ENCODE peak calls at places on chromosome 3, in six cellular contexts. One of them, this sample, is unnamed.

GRCh38 chr3:130895690-130896089 is 1.8 kb downstream of the ATP2C1 start:
- DNase-seq in right lobe of liver: no peak
- DNase-seq in breast epithelium: no peak
- DNase-seq in GM03348: no peak
- DNase-seq in NT2/D1: no peak
- DNase-seq in IMR-90: no peak
- DNase-seq in this sample: no peak

GRCh38 chr3:111963424-111963823 is 15.4 kb upstream of the ABHD10 start:
- DNase-seq in right lobe of liver: no peak
- DNase-seq in IMR-90: peak
- DNase-seq in NT2/D1: no peak
- DNase-seq in breast epithelium: no peak
- DNase-seq in GM03348: peak
- DNase-seq in this sample: peak

GRCh38 chr3:184284696-184285095 is 8.9 kb downstream of the ECE2 start:
- DNase-seq in NT2/D1: peak
- DNase-seq in GM03348: peak
- DNase-seq in breast epithelium: no peak
- DNase-seq in IMR-90: peak
- DNase-seq in right lobe of liver: peak
- DNase-seq in this sample: peak

GRCh38 chr3:18425641-18426403 is 683 bp upstream of the SATB1 start:
- DNase-seq in right lobe of liver: peak
- DNase-seq in breast epithelium: peak
- DNase-seq in IMR-90: no peak
- DNase-seq in GM03348: peak
- DNase-seq in NT2/D1: no peak
- DNase-seq in this sample: no peak

GRCh38 chr3:88188436-88188835 is 38.7 kb downstream of the C3orf38 start:
- DNase-seq in NT2/D1: no peak
- DNase-seq in GM03348: no peak
- DNase-seq in right lobe of liver: no peak
- DNase-seq in IMR-90: no peak
- DNase-seq in breast epithelium: no peak
- DNase-seq in this sample: peak

GRCh38 chr3:158050461-158050860 is 55.8 kb downstream of the SHOX2 start:
- DNase-seq in right lobe of liver: no peak
- DNase-seq in IMR-90: no peak
- DNase-seq in GM03348: no peak
- DNase-seq in breast epithelium: no peak
- DNase-seq in NT2/D1: no peak
- DNase-seq in this sample: peak

GRCh38 chr3:161559177-161559998 is 62.8 kb downstream of the OTOL1 start:
- DNase-seq in breast epithelium: no peak
- DNase-seq in NT2/D1: peak
- DNase-seq in GM03348: peak
- DNase-seq in right lobe of liver: no peak
- DNase-seq in IMR-90: peak
- DNase-seq in this sample: peak

GRCh38 chr3:90145094-90145810 is 1037.8 kb downstream of the EPHA3 start:
- DNase-seq in breast epithelium: no peak
- DNase-seq in NT2/D1: no peak
- DNase-seq in right lobe of liver: no peak
- DNase-seq in GM03348: no peak
- DNase-seq in IMR-90: no peak
- DNase-seq in this sample: peak

GRCh38 chr3:143001034-143001368 is 369 bp upstream of the U2SURP start:
- DNase-seq in right lobe of liver: no peak
- DNase-seq in breast epithelium: peak
- DNase-seq in IMR-90: no peak
- DNase-seq in NT2/D1: no peak
- DNase-seq in GM03348: no peak
- DNase-seq in this sample: no peak

GRCh38 chr3:17643691-17644090 is 98.7 kb downstream of the TBC1D5 start:
- DNase-seq in right lobe of liver: no peak
- DNase-seq in IMR-90: peak
- DNase-seq in NT2/D1: no peak
- DNase-seq in breast epithelium: no peak
- DNase-seq in GM03348: peak
- DNase-seq in this sample: peak

GRCh38 chr3:53083496-53083895 is 37.6 kb upstream of the SFMBT1 start:
- DNase-seq in right lobe of liver: no peak
- DNase-seq in breast epithelium: peak
- DNase-seq in NT2/D1: no peak
- DNase-seq in IMR-90: peak
- DNase-seq in GM03348: peak
- DNase-seq in this sample: peak

GRCh38 chr3:31288641-31289100 is 244.1 kb upstream of the STT3B start:
- DNase-seq in NT2/D1: peak
- DNase-seq in IMR-90: peak
- DNase-seq in breast epithelium: no peak
- DNase-seq in right lobe of liver: no peak
- DNase-seq in GM03348: peak
- DNase-seq in this sample: peak

GRCh38 chr3:134638385-134639020 is 12.3 kb downstream of the KY start:
- DNase-seq in NT2/D1: no peak
- DNase-seq in GM03348: no peak
- DNase-seq in right lobe of liver: no peak
- DNase-seq in IMR-90: no peak
- DNase-seq in breast epithelium: no peak
- DNase-seq in this sample: no peak

GRCh38 chr3:150107429-150108175 is 136.9 kb upstream of the PFN2 start:
- DNase-seq in IMR-90: no peak
- DNase-seq in GM03348: no peak
- DNase-seq in right lobe of liver: no peak
- DNase-seq in NT2/D1: no peak
- DNase-seq in breast epithelium: no peak
- DNase-seq in this sample: peak

GRCh38 chr3:134211797-134212196 is 38.9 kb downstream of the RYK start:
- DNase-seq in NT2/D1: no peak
- DNase-seq in GM03348: peak
- DNase-seq in breast epithelium: no peak
- DNase-seq in IMR-90: peak
- DNase-seq in right lobe of liver: no peak
- DNase-seq in this sample: peak

This sample was measured in myocyte.